ENCODE peak calls at places on chromosome 2, in nine cellular contexts. J, T, C, S, P, H, D, K and Y are unnamed samples.

GRCh38 chr2:18740428-18740827 is 151.1 kb upstream of the NT5C1B start:
- DNase-seq in P (no peak), D (no peak), T (no peak), J (no peak), S (no peak), K (no peak), H (peak), C (peak), Y (no peak)

GRCh38 chr2:39990335-39990734 is 211.3 kb upstream of the THUMPD2 start:
- DNase-seq in P (no peak), S (no peak), K (no peak), C (no peak), H (no peak), J (no peak), D (no peak), T (no peak), Y (no peak)

GRCh38 chr2:79191081-79191480 is 31.5 kb upstream of the REG3A start:
- DNase-seq in S (no peak), K (no peak), J (no peak), D (no peak), T (peak), P (no peak), H (no peak), C (no peak), Y (no peak)

GRCh38 chr2:61367177-61367576 is 103.7 kb downstream of the USP34 start:
- DNase-seq in H (no peak), C (no peak), T (no peak), K (no peak), S (no peak), J (no peak), D (no peak), P (no peak), Y (no peak)

GRCh38 chr2:196925445-196925767 is 1.1 kb downstream of the PGAP1 start:
- DNase-seq in S (no peak), D (no peak), J (no peak), C (no peak), P (no peak), H (no peak), T (no peak), K (no peak), Y (peak)

GRCh38 chr2:109066501-109066900 is 62.5 kb upstream of the SH3RF3 start:
- DNase-seq in P (no peak), J (no peak), K (no peak), S (no peak), C (no peak), T (no peak), H (no peak), D (no peak), Y (no peak)

GRCh38 chr2:206392118-206392517 is 51.2 kb upstream of the ADAM23 start:
- DNase-seq in P (no peak), C (peak), J (peak), S (peak), D (no peak), H (no peak), T (peak), K (no peak), Y (peak)

GRCh38 chr2:80499095-80499494 is 194.5 kb upstream of the LRRTM1 start:
- DNase-seq in T (no peak), K (no peak), P (no peak), D (no peak), C (peak), H (no peak), J (peak), S (peak), Y (peak)

GRCh38 chr2:207121784-207122183 is 44.0 kb downstream of the KLF7 start:
- DNase-seq in J (no peak), D (no peak), K (no peak), T (peak), S (no peak), P (no peak), H (no peak), C (peak), Y (no peak)

GRCh38 chr2:198762456-198762855 is 695.3 kb downstream of the SATB2 start:
- DNase-seq in K (no peak), D (no peak), T (no peak), P (no peak), C (peak), S (no peak), H (peak), J (no peak), Y (no peak)

GRCh38 chr2:8574196-8575010 is 107.5 kb upstream of the ID2 start:
- DNase-seq in K (peak), H (peak), D (no peak), J (no peak), C (peak), P (no peak), T (peak), S (no peak), Y (no peak)

GRCh38 chr2:17749753-17750438 is 3.7 kb downstream of the SMC6 start:
- DNase-seq in C (no peak), T (no peak), H (no peak), D (no peak), P (no peak), J (no peak), S (no peak), K (no peak), Y (no peak)

GRCh38 chr2:152467677-152468406 is 132.9 kb downstream of the FMNL2 start:
- DNase-seq in C (no peak), S (no peak), J (no peak), H (no peak), T (no peak), K (no peak), D (no peak), P (no peak), Y (no peak)

GRCh38 chr2:10865841-10866240 is 45.9 kb upstream of the KCNF1 start:
- DNase-seq in D (no peak), S (no peak), C (no peak), H (no peak), J (no peak), K (no peak), P (no peak), T (no peak), Y (no peak)